ENCODE peak calls at places on chromosome 11, in five cellular contexts. I, Q, Z, H and L are unnamed samples.

GRCh38 chr11:123111465-123111864 is 49.5 kb upstream of the HSPA8 start:
- DNase-seq in I (no peak), Z (no peak), H (no peak), Q (peak; percentile 65), L (no peak)

GRCh38 chr11:91776660-91777059 is 448.0 kb upstream of the FAT3 start:
- DNase-seq in Z (no peak), I (no peak), Q (no peak), H (peak; percentile 5), L (no peak)

GRCh38 chr11:47204633-47204989 is 10.2 kb upstream of the DDB2 start:
- DNase-seq in H (no peak), Z (no peak), Q (peak; percentile 72), I (peak; percentile 46), L (no peak)

GRCh38 chr11:44516688-44517301 is 48.7 kb upstream of the CD82 start:
- DNase-seq in Z (no peak), Q (no peak), H (no peak), I (no peak), L (no peak)

GRCh38 chr11:119863811-119864601 is 135.0 kb upstream of the NECTIN1 start:
- DNase-seq in Q (no peak), Z (peak; percentile 85), H (no peak), I (no peak), L (no peak)

GRCh38 chr11:116331381-116331780 is 441.4 kb downstream of the BUD13 start:
- DNase-seq in Z (no peak), Q (no peak), H (no peak), I (no peak), L (no peak)

GRCh38 chr11:87778341-87778740 is 396.9 kb downstream of the RAB38 start:
- DNase-seq in Z (no peak), I (no peak), H (no peak), Q (no peak), L (no peak)

GRCh38 chr11:96050435-96051182 is 126.7 kb upstream of the MTMR2 start:
- DNase-seq in Q (peak; percentile 83), H (no peak), Z (no peak), I (no peak), L (no peak)

GRCh38 chr11:130778026-130778425 is 138.3 kb downstream of the SNX19 start:
- DNase-seq in H (no peak), Z (no peak), I (no peak), Q (no peak), L (no peak)

GRCh38 chr11:15333407-15333806 is 218.7 kb downstream of the INSC start:
- DNase-seq in Z (no peak), Q (no peak), I (no peak), H (no peak), L (no peak)

GRCh38 chr11:28566643-28567042 is 458.5 kb downstream of the METTL15 start:
- DNase-seq in Z (peak; percentile 13), H (peak; percentile 85), Q (peak; percentile 96), I (peak; percentile 92), L (peak; percentile 47)

GRCh38 chr11:11163256-11163655 is 189.8 kb downstream of the CSNK2A3 start:
- DNase-seq in H (no peak), Z (no peak), Q (no peak), I (no peak), L (no peak)

GRCh38 chr11:125621995-125622394 is 3.0 kb upstream of the CHEK1 start:
- DNase-seq in Q (peak; percentile 76), H (no peak), Z (no peak), I (no peak), L (no peak)

GRCh38 chr11:15627560-15627959 is 512.8 kb downstream of the INSC start:
- DNase-seq in H (no peak), Z (no peak), I (peak; percentile 7), Q (peak; percentile 42), L (peak; percentile 52)

GRCh38 chr11:35420371-35420770 is 1.0 kb upstream of the SLC1A2 start:
- DNase-seq in I (no peak), Q (no peak), Z (no peak), H (no peak), L (no peak)

GRCh38 chr11:71251761-71252433 is 480 bp downstream of the SHANK2 start:
- DNase-seq in Q (no peak), Z (peak; percentile 43), H (no peak), I (no peak), L (no peak)
- H3K4me3 ChIP-seq in Q (peak overlapping the region; percentile 65), Z (peak overlapping the region; percentile 32), H (peak overlapping the region; percentile 38), I (peak overlapping the region; percentile 52), L (peak overlapping the region; percentile 96)

GRCh38 chr11:57651408-57651807 is 1.7 kb upstream of the YPEL4 start:
- DNase-seq in Z (no peak), I (no peak), H (no peak), Q (no peak), L (no peak)

GRCh38 chr11:57649826-57650738 is at the start of gene YPEL4:
- DNase-seq in H (peak; percentile 60), Q (peak; percentile 81), I (peak; percentile 50), Z (peak; percentile 57), L (no peak)

GRCh38 chr11:57656936-57657289 is 649 bp upstream of the CLP1 start:
- DNase-seq in I (no peak), Q (no peak), H (no peak), Z (no peak), L (no peak)

GRCh38 chr11:57650739-57651090 is 1.0 kb upstream of the YPEL4 start:
- DNase-seq in H (no peak), Q (no peak), I (no peak), Z (no peak), L (no peak)

GRCh38 chr11:57653162-57653561 is 3.5 kb upstream of the YPEL4 start:
- DNase-seq in Q (no peak), H (no peak), I (no peak), Z (no peak), L (no peak)
- H3K4me3 ChIP-seq in Q (no peak overlapping the region), H (no peak overlapping the region), I (no peak overlapping the region), Z (no peak overlapping the region), L (no peak overlapping the region)

GRCh38 chr11:118306556-118306955 is 2.0 kb downstream of the CD3E start:
- DNase-seq in Z (no peak), H (no peak), Q (no peak), I (no peak), L (no peak)
- H3K4me3 ChIP-seq in Z (no peak overlapping the region), H (no peak overlapping the region), Q (no peak overlapping the region), I (no peak overlapping the region), L (no peak overlapping the region)

DNA sequence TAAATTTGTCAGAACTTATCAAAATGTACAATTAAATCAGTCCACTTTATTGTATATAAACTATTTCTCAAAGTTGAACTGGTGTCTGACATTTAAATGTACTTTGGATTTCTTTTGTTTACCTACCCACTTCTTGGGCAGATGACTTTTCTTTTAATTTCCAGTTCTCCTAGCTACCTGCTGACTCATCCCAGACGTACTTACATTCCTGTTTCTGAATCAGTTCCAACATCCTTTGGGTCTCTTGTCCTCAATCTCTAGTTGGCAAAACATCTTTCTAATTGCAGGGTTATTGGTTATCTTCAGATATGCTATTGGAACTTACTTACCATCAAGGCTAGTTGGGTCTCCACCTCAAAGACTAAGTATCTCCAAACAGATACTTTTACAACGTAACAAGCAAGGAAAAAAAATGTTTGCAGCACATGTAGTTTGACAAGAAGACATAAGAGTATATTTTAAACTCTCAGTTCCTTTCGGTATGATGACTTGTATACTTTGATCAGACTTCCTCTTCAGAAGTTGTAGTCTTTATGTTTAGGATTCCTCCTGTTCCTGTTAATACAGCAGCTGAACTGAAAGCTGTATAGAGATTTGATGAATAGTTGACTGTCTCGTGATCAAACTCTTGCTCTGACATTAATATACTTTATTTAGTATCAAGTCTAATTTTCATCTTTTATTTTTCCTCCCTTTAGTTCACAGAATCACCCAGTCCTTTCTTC is 43.2 kb downstream of the PACS1 start:
- DNase-seq in H (no peak), Z (no peak), Q (peak; percentile 58), I (no peak), L (no peak)
- H3K4me3 ChIP-seq in H (no peak overlapping the region), Z (no peak overlapping the region), Q (no peak overlapping the region), I (no peak overlapping the region), L (no peak overlapping the region)

GRCh38 chr11:10130872-10131271 is 163.1 kb downstream of the SBF2 start:
- DNase-seq in Q (no peak), H (no peak), Z (no peak), I (no peak), L (no peak)

GRCh38 chr11:10122337-10123197 is 171.5 kb downstream of the SBF2 start:
- DNase-seq in Z (no peak), Q (peak; percentile 15), H (no peak), I (no peak), L (peak; percentile 58)

GRCh38 chr11:10125522-10126133 is 168.4 kb downstream of the SBF2 start:
- DNase-seq in H (no peak), Q (no peak), I (no peak), Z (no peak), L (no peak)
- H3K4me3 ChIP-seq in H (no peak overlapping the region), Q (no peak overlapping the region), I (no peak overlapping the region), Z (no peak overlapping the region), L (no peak overlapping the region)

GRCh38 chr11:57320719-57321387 is 3.9 kb downstream of the TNKS1BP1 start:
- DNase-seq in Z (peak; percentile 50), H (no peak), Q (no peak), I (no peak), L (no peak)

GRCh38 chr11:57316017-57316416 is 8.7 kb downstream of the TNKS1BP1 start:
- DNase-seq in I (no peak), Z (no peak), H (no peak), Q (no peak), L (no peak)

GRCh38 chr11:57315491-57315890 is 9.3 kb downstream of the TNKS1BP1 start:
- DNase-seq in Q (peak; percentile 71), I (no peak), Z (peak; percentile 7), H (no peak), L (no peak)

GRCh38 chr11:57320067-57320718 is 4.6 kb downstream of the TNKS1BP1 start:
- DNase-seq in I (no peak), Q (no peak), Z (no peak), H (no peak), L (no peak)

GRCh38 chr11:57318178-57318577 is 6.6 kb downstream of the TNKS1BP1 start:
- DNase-seq in H (peak; percentile 62), Q (peak; percentile 60), Z (no peak), I (no peak), L (no peak)
- H3K4me3 ChIP-seq in H (peak overlapping the region; percentile 17), Q (peak overlapping the region; percentile 46), Z (no peak overlapping the region), I (no peak overlapping the region), L (no peak overlapping the region)

GRCh38 chr11:132935383-132935782 is 596.9 kb downstream of the OPCML start:
- DNase-seq in I (no peak), Q (no peak), Z (no peak), H (no peak), L (no peak)
- H3K4me3 ChIP-seq in I (no peak overlapping the region), Q (no peak overlapping the region), Z (no peak overlapping the region), H (no peak overlapping the region), L (no peak overlapping the region)

DNA sequence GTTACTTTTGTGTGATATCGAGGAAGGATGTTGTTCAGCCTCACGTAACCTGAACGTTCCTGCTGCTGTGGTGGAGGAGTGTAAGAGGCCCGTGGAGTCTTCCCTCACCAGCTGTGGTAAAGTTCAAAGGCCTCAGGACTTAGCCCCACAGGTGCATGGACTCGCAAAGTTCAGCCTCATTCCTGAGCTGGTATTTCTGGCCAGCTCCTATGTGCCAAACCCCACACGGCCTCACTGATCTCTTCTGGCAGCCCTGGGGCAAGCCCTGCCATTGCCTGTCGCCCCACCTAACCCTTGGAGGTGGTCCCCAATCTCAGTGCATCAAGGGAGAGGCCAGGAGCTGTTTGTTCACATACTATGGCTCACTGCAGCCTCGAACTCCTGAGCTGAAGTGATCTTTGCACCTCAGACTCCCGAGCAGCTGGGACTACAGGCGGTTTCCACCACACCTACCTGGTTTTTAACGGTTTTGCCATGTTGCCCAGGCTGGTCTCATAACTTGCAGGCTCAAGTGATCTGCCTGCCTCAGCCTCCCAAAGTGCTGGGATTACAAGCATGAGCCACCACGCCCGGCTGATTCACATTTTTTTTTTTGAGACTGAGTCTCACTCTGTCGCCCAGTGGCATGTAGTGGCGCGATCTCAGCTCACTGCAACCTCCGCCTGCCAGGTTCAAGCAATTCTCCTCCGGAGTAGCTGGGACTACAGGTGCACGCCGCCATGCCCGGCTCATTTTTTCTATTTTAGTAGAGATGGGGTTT is 2.2 kb downstream of the PHRF1 start:
- DNase-seq in Q (no peak), H (no peak), I (no peak), Z (no peak), L (no peak)
- H3K4me3 ChIP-seq in Q (peak overlapping the region; percentile 95), H (peak overlapping the region; percentile 87), I (peak overlapping the region; percentile 91), Z (no peak overlapping the region), L (peak overlapping the region; percentile 97)